ENCODE peak calls at places on chromosomes 3 and 15, in eight cellular contexts. W, H, D, Z, A, S, K and F are unnamed samples.

GRCh38 chr3:107361633-107362032 is 15.6 kb upstream of the CCDC54 start:
- DNase-seq in W (no peak), D (no peak), S (no peak), H (no peak), Z (no peak), A (no peak), K (no peak), F (no peak)

GRCh38 chr15:82317091-82317489 is 32.2 kb downstream of the GOLGA6L10 start:
- DNase-seq in D (peak; percentile 72), Z (no peak), W (peak; percentile 56), H (no peak), K (no peak), S (no peak), A (no peak), F (no peak)

GRCh38 chr3:4580346-4581019 is 87.3 kb downstream of the ITPR1 start:
- DNase-seq in S (no peak), D (no peak), A (no peak), Z (no peak), H (no peak), K (no peak), W (no peak), F (no peak)

GRCh38 chr15:38736686-38737085 is 172.1 kb upstream of the RASGRP1 start:
- DNase-seq in D (no peak), A (no peak), W (no peak), H (no peak), K (no peak), Z (no peak), S (no peak), F (no peak)

GRCh38 chr3:58358092-58358491 is 25.4 kb downstream of the PXK start:
- DNase-seq in A (no peak), Z (no peak), W (no peak), K (no peak), S (no peak), H (no peak), D (no peak), F (no peak)

GRCh38 chr3:24688446-24689148 is 193.9 kb upstream of the THRB start:
- DNase-seq in S (no peak), Z (peak; percentile 76), D (no peak), K (no peak), A (no peak), H (no peak), W (no peak), F (no peak)

GRCh38 chr3:155302476-155302875 is 9.0 kb upstream of the STRIT1 start:
- DNase-seq in D (no peak), K (no peak), A (no peak), Z (peak; percentile 27), H (no peak), W (no peak), S (no peak), F (no peak)

GRCh38 chr15:75148293-75148692 is 53.4 kb upstream of the C15orf39 start:
- DNase-seq in Z (no peak), K (no peak), A (no peak), S (no peak), H (no peak), W (no peak), D (no peak), F (no peak)

GRCh38 chr15:40340038-40340739 is 550 bp downstream of the CCDC9B start:
- DNase-seq in A (peak; percentile 92), W (peak; percentile 96), Z (no peak), D (no peak), H (peak; percentile 33), K (no peak), S (no peak), F (no peak)

GRCh38 chr3:147410518-147411234 is 1.5 kb downstream of the ZIC1 start:
- DNase-seq in S (peak; percentile 34), W (no peak), K (no peak), A (no peak), D (peak; percentile 68), H (no peak), Z (peak; percentile 86), F (no peak)

GRCh38 chr3:113166719-113167492 is 44.5 kb upstream of the BOC start:
- DNase-seq in D (no peak), H (peak; percentile 54), Z (no peak), K (peak; percentile 54), W (peak; percentile 72), S (no peak), A (no peak), F (peak; percentile 51)

GRCh38 chr3:9248232-9249191 is 934 bp downstream of the SRGAP3 start:
- DNase-seq in W (no peak), K (no peak), Z (no peak), H (peak; percentile 59), D (no peak), A (peak; percentile 26), S (peak; percentile 33), F (no peak)

GRCh38 chr3:192372627-192373026 is 354.7 kb downstream of the FGF12 start:
- DNase-seq in S (no peak), H (peak; percentile 24), A (no peak), D (no peak), W (no peak), K (no peak), Z (no peak), F (no peak)

GRCh38 chr3:111695584-111696213 is 100.6 kb upstream of the ZBED2 start:
- DNase-seq in Z (peak; percentile 84), W (no peak), S (peak; percentile 23), K (no peak), D (no peak), H (no peak), A (no peak), F (no peak)

GRCh38 chr3:128269131-128269775 is 116.0 kb downstream of the EEFSEC start:
- DNase-seq in S (no peak), K (no peak), W (peak; percentile 46), Z (no peak), H (no peak), A (peak; percentile 45), D (no peak), F (no peak)

GRCh38 chr3:123088360-123088759 is 21.5 kb downstream of the PDIA5 start:
- DNase-seq in D (no peak), A (no peak), Z (no peak), W (no peak), H (no peak), S (no peak), K (no peak), F (no peak)

GRCh38 chr15:57554063-57554820 is 37.5 kb upstream of the MYZAP start:
- DNase-seq in H (peak; percentile 48), D (no peak), S (no peak), K (no peak), W (no peak), Z (no peak), A (no peak), F (no peak)
- H3K27ac ChIP-seq in H (peak overlapping the region; percentile 9), D (no peak overlapping the region), S (no peak overlapping the region), K (peak overlapping the region; percentile 22), W (peak overlapping the region; percentile 35), Z (no peak overlapping the region), A (no peak overlapping the region), F (no peak overlapping the region)

GRCh38 chr3:39779511-39780230 is 29.7 kb upstream of the MYRIP start:
- DNase-seq in H (no peak), Z (no peak), A (no peak), W (no peak), D (peak; percentile 74), S (no peak), K (no peak), F (no peak)
- H3K27ac ChIP-seq in H (no peak overlapping the region), Z (no peak overlapping the region), A (no peak overlapping the region), W (no peak overlapping the region), D (no peak overlapping the region), S (no peak overlapping the region), K (no peak overlapping the region), F (no peak overlapping the region)

GRCh38 chr15:52220251-52220650 is 29.1 kb upstream of the GNB5 start:
- DNase-seq in H (no peak), D (no peak), S (no peak), Z (no peak), K (no peak), W (no peak), A (no peak), F (no peak)

GRCh38 chr15:52224211-52224610 is 33.0 kb upstream of the GNB5 start:
- DNase-seq in D (no peak), H (no peak), S (no peak), K (no peak), A (no peak), Z (no peak), W (no peak), F (no peak)

GRCh38 chr15:52218816-52219215 is 27.6 kb upstream of the GNB5 start:
- DNase-seq in D (no peak), W (no peak), Z (no peak), S (no peak), K (no peak), A (no peak), H (no peak), F (no peak)

GRCh38 chr15:52220896-52221660 is 29.9 kb upstream of the GNB5 start:
- DNase-seq in K (no peak), S (peak; percentile 72), Z (no peak), D (no peak), A (no peak), H (no peak), W (no peak), F (no peak)

GRCh38 chr15:52221730-52222129 is 30.5 kb upstream of the GNB5 start:
- DNase-seq in D (no peak), A (no peak), W (no peak), H (no peak), Z (no peak), K (no peak), S (peak; percentile 62), F (no peak)
- H3K27ac ChIP-seq in D (peak overlapping the region; percentile 79), A (no peak overlapping the region), W (no peak overlapping the region), H (no peak overlapping the region), Z (no peak overlapping the region), K (no peak overlapping the region), S (peak overlapping the region; percentile 84), F (peak overlapping the region; percentile 51)

GRCh38 chr3:37144806-37145205 is 29.6 kb downstream of the LRRFIP2 start:
- DNase-seq in Z (no peak), K (no peak), S (no peak), A (no peak), H (no peak), D (no peak), W (no peak), F (no peak)

GRCh38 chr3:37145607-37146006 is 28.8 kb downstream of the LRRFIP2 start:
- DNase-seq in D (no peak), K (no peak), A (no peak), H (no peak), Z (no peak), S (no peak), W (no peak), F (no peak)

GRCh38 chr3:37148208-37148607 is 26.2 kb downstream of the LRRFIP2 start:
- DNase-seq in K (no peak), W (no peak), S (no peak), D (no peak), A (no peak), H (no peak), Z (no peak), F (no peak)

GRCh38 chr3:37149246-37149645 is 25.1 kb downstream of the LRRFIP2 start:
- DNase-seq in Z (no peak), D (no peak), A (no peak), W (no peak), H (no peak), S (no peak), K (no peak), F (no peak)

GRCh38 chr3:37147676-37148075 is 26.7 kb downstream of the LRRFIP2 start:
- DNase-seq in W (no peak), A (no peak), H (no peak), D (no peak), Z (no peak), S (no peak), K (no peak), F (no peak)
- H3K27ac ChIP-seq in W (no peak overlapping the region), A (no peak overlapping the region), H (no peak overlapping the region), D (peak overlapping the region; percentile 64), Z (no peak overlapping the region), S (no peak overlapping the region), K (no peak overlapping the region), F (peak overlapping the region; percentile 4)